ENCODE peak calls at places on chromosomes 3 and 15, in five cellular contexts. M is fibroblast of lung, I is IMR-90, V is NT2/D1, B is DND-41. X is an unnamed sample.
A peak's percentile ranks its signal among the peaks of the same experiment; 100 is the strongest.

GRCh38 chr3:73141531-73141930 is 80.1 kb downstream of the EBLN2 start:
- DNase-seq in I (no peak), V (no peak), B (no peak), M (no peak), X (no peak)

GRCh38 chr3:139934557-139935070 is 371 bp upstream of the CLSTN2 start:
- DNase-seq in M (peak; percentile 15), B (no peak), V (peak; percentile 75), I (no peak), X (no peak)

GRCh38 chr3:152444029-152444641 is 175.4 kb downstream of the MBNL1 start:
- DNase-seq in B (no peak), V (no peak), I (peak; percentile 73), M (peak; percentile 85), X (peak; percentile 33)

GRCh38 chr3:40200754-40201316 is 108.7 kb upstream of the EIF1B start:
- DNase-seq in M (no peak), V (no peak), I (peak; percentile 1), B (no peak), X (no peak)

GRCh38 chr3:179526989-179527391 is 35.7 kb upstream of the ACTL6A start:
- DNase-seq in B (no peak), M (peak; percentile 85), V (peak; percentile 90), I (peak; percentile 84), X (no peak)

GRCh38 chr15:89016549-89017041 is 71.7 kb upstream of the ABHD2 start:
- DNase-seq in I (peak; percentile 40), M (no peak), V (no peak), B (no peak), X (no peak)

GRCh38 chr15:95247068-95247984 is 1016.0 kb downstream of the MCTP2 start:
- DNase-seq in I (peak; percentile 98), M (peak; percentile 94), B (no peak), V (no peak), X (no peak)

GRCh38 chr3:94137377-94137776 is 74.5 kb downstream of the NSUN3 start:
- DNase-seq in I (no peak), B (no peak), V (no peak), M (peak; percentile 1), X (no peak)

GRCh38 chr3:122993573-122993972 is 34.0 kb downstream of the SEMA5B start:
- DNase-seq in M (no peak), B (no peak), I (no peak), V (no peak), X (no peak)

GRCh38 chr3:125337506-125337905 is 37.6 kb downstream of the ZNF148 start:
- DNase-seq in I (no peak), M (no peak), V (no peak), B (no peak), X (no peak)

GRCh38 chr3:111758642-111759041 is 100.4 kb upstream of the PHLDB2 start:
- DNase-seq in I (peak; percentile 73), B (no peak), M (peak; percentile 81), V (no peak), X (no peak)

GRCh38 chr3:161508852-161509477 is 12.4 kb downstream of the OTOL1 start:
- DNase-seq in M (peak; percentile 8), I (no peak), B (no peak), V (no peak), X (no peak)

GRCh38 chr3:33926998-33927605 is 128.7 kb downstream of the PDCD6IP start:
- DNase-seq in I (no peak), M (no peak), B (no peak), V (no peak), X (no peak)

GRCh38 chr15:85445361-85445760 is 65.0 kb downstream of the AKAP13 start:
- DNase-seq in M (no peak), I (no peak), B (no peak), V (no peak), X (no peak)

GRCh38 chr15:85440451-85440850 is 60.0 kb downstream of the AKAP13 start:
- DNase-seq in M (no peak), V (no peak), I (no peak), B (no peak), X (no peak)

GRCh38 chr15:85444329-85444605 is 63.9 kb downstream of the AKAP13 start:
- DNase-seq in I (no peak), V (no peak), B (no peak), M (no peak), X (no peak)

GRCh38 chr15:85443046-85443445 is 62.6 kb downstream of the AKAP13 start:
- DNase-seq in M (no peak), B (no peak), I (no peak), V (no peak), X (peak; percentile 25)

GRCh38 chr15:85443593-85444328 is 63.4 kb downstream of the AKAP13 start:
- DNase-seq in M (peak; percentile 27), I (peak; percentile 33), V (no peak), B (no peak), X (peak; percentile 76)
- H3K9ac ChIP-seq in M (no peak overlapping the region), I (no peak overlapping the region), V (no peak overlapping the region), B (no peak overlapping the region), X (no peak overlapping the region)

DNA sequence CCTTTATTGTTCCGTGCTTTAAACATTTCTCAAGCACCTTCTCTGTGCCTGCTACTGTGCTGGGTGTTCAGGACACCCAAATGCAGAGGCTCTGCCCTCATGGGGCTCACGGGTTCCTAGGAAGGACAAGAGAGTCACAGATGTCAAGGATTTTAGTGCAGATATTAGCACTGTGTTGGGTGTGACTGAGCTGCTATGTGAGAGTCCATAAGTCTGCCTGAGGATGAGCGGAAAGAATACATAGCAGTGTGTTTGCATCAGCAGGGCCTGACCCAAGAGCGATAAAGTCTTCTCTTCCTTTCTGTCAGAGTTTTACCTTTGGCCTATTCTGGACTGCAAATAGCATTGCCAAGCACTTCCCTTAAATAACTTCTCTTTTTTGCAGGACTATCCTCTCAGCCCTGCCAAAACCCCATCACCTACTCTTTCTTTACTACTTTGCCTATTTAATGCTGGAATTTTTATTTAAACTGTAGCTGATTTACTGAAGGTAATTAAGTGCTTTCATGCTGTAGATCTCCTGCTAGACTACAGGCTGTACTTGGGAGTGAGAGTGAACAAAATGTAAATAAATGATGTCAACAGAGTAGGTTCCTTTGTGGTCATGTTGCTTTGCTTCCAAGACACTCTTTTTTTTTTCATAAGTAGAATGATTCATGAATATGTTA is 459.4 kb upstream of the TPRG1 start:
- DNase-seq in V (no peak), I (peak; percentile 92), B (no peak), M (peak; percentile 93), X (no peak)
- H3K9ac ChIP-seq in V (no peak overlapping the region), I (peak overlapping the region; percentile 45), B (no peak overlapping the region), M (no peak overlapping the region), X (no peak overlapping the region)

GRCh38 chr3:3740061-3740460 is 59.2 kb upstream of the LRRN1 start:
- DNase-seq in V (no peak), I (no peak), M (no peak), B (no peak), X (no peak)
- H3K9ac ChIP-seq in V (no peak overlapping the region), I (no peak overlapping the region), M (no peak overlapping the region), B (no peak overlapping the region), X (no peak overlapping the region)

GRCh38 chr3:197541756-197542539 is 13.8 kb downstream of the BDH1 start:
- DNase-seq in M (peak; percentile 72), V (no peak), B (no peak), I (peak; percentile 73), X (no peak)
- H3K9ac ChIP-seq in M (no peak overlapping the region), V (peak overlapping the region; percentile 9), B (no peak overlapping the region), I (no peak overlapping the region), X (no peak overlapping the region)

X was measured in GM12878.